ENCODE peak calls at places on chromosomes 2 and 18, in seven cellular contexts. One of them, this sample, is unnamed.
A peak's percentile ranks its signal among the peaks of the same experiment; 100 is the strongest.

GRCh38 chr2:150303281-150303680 is 184.2 kb downstream of the RND3 start:
- DNase-seq in neuronal stem cell: no peak
- DNase-seq in CD8-positive, alpha-beta memory T cell: no peak
- DNase-seq in PC-3: no peak
- DNase-seq in stomach: no peak
- DNase-seq in pancreas: no peak
- DNase-seq in CD8-positive, alpha-beta T cell: no peak
- DNase-seq in this sample: no peak

GRCh38 chr18:69161383-69162028 is 239.2 kb upstream of the DOK6 start:
- DNase-seq in CD8-positive, alpha-beta T cell: no peak
- DNase-seq in CD8-positive, alpha-beta memory T cell: no peak
- DNase-seq in PC-3: no peak
- DNase-seq in neuronal stem cell: peak; percentile 6
- DNase-seq in pancreas: no peak
- DNase-seq in stomach: no peak
- DNase-seq in this sample: no peak

GRCh38 chr2:101842471-101842870 is 145.0 kb downstream of the MAP4K4 start:
- DNase-seq in neuronal stem cell: no peak
- DNase-seq in CD8-positive, alpha-beta T cell: no peak
- DNase-seq in pancreas: no peak
- DNase-seq in PC-3: no peak
- DNase-seq in CD8-positive, alpha-beta memory T cell: no peak
- DNase-seq in stomach: no peak
- DNase-seq in this sample: no peak

GRCh38 chr2:70546376-70546775 is 7.2 kb downstream of the TGFA start:
- DNase-seq in CD8-positive, alpha-beta T cell: no peak
- DNase-seq in CD8-positive, alpha-beta memory T cell: no peak
- DNase-seq in pancreas: no peak
- DNase-seq in PC-3: no peak
- DNase-seq in neuronal stem cell: no peak
- DNase-seq in stomach: no peak
- DNase-seq in this sample: no peak

GRCh38 chr18:70371908-70372307 is 83.1 kb downstream of the SOCS6 start:
- DNase-seq in CD8-positive, alpha-beta T cell: no peak
- DNase-seq in CD8-positive, alpha-beta memory T cell: no peak
- DNase-seq in pancreas: no peak
- DNase-seq in stomach: no peak
- DNase-seq in PC-3: no peak
- DNase-seq in neuronal stem cell: no peak
- DNase-seq in this sample: no peak

GRCh38 chr2:112772322-112772721 is 7.9 kb upstream of the CKAP2L start:
- DNase-seq in CD8-positive, alpha-beta T cell: no peak
- DNase-seq in pancreas: no peak
- DNase-seq in CD8-positive, alpha-beta memory T cell: no peak
- DNase-seq in stomach: no peak
- DNase-seq in neuronal stem cell: no peak
- DNase-seq in PC-3: no peak
- DNase-seq in this sample: no peak

GRCh38 chr2:232659359-232659758 is 26.0 kb downstream of the EFHD1 start:
- DNase-seq in CD8-positive, alpha-beta memory T cell: no peak
- DNase-seq in neuronal stem cell: no peak
- DNase-seq in PC-3: no peak
- DNase-seq in pancreas: no peak
- DNase-seq in CD8-positive, alpha-beta T cell: no peak
- DNase-seq in stomach: no peak
- DNase-seq in this sample: no peak

GRCh38 chr18:23398401-23398800 is 54.7 kb upstream of the RIOK3 start:
- DNase-seq in CD8-positive, alpha-beta T cell: no peak
- DNase-seq in neuronal stem cell: no peak
- DNase-seq in pancreas: no peak
- DNase-seq in stomach: no peak
- DNase-seq in CD8-positive, alpha-beta memory T cell: no peak
- DNase-seq in PC-3: no peak
- DNase-seq in this sample: no peak

GRCh38 chr2:26477911-26478253 is at the start of gene OTOF:
- DNase-seq in PC-3: peak; percentile 14
- DNase-seq in CD8-positive, alpha-beta memory T cell: no peak
- DNase-seq in pancreas: no peak
- DNase-seq in CD8-positive, alpha-beta T cell: no peak
- DNase-seq in stomach: no peak
- DNase-seq in neuronal stem cell: no peak
- DNase-seq in this sample: no peak

GRCh38 chr18:55152801-55153200 is 193.5 kb upstream of the CCDC68 start:
- DNase-seq in stomach: no peak
- DNase-seq in PC-3: peak; percentile 48
- DNase-seq in CD8-positive, alpha-beta memory T cell: no peak
- DNase-seq in neuronal stem cell: no peak
- DNase-seq in pancreas: no peak
- DNase-seq in CD8-positive, alpha-beta T cell: no peak
- DNase-seq in this sample: no peak

GRCh38 chr2:121078869-121079268 is 206.1 kb downstream of the TFCP2L1 start:
- DNase-seq in neuronal stem cell: no peak
- DNase-seq in PC-3: no peak
- DNase-seq in pancreas: no peak
- DNase-seq in stomach: no peak
- DNase-seq in CD8-positive, alpha-beta memory T cell: no peak
- DNase-seq in CD8-positive, alpha-beta T cell: no peak
- DNase-seq in this sample: no peak

GRCh38 chr2:148720501-148720998 is 76.0 kb downstream of the EPC2 start:
- DNase-seq in pancreas: no peak
- DNase-seq in PC-3: no peak
- DNase-seq in CD8-positive, alpha-beta T cell: no peak
- DNase-seq in CD8-positive, alpha-beta memory T cell: no peak
- DNase-seq in stomach: peak; percentile 51
- DNase-seq in neuronal stem cell: no peak
- DNase-seq in this sample: no peak

GRCh38 chr2:44952143-44952805 is 10.8 kb downstream of the SIX3 start:
- DNase-seq in PC-3: peak; percentile 43
- DNase-seq in CD8-positive, alpha-beta T cell: no peak
- DNase-seq in pancreas: peak; percentile 53
- DNase-seq in CD8-positive, alpha-beta memory T cell: no peak
- DNase-seq in stomach: peak; percentile 41
- DNase-seq in neuronal stem cell: peak; percentile 89
- DNase-seq in this sample: no peak

GRCh38 chr2:218869064-218869463 is 9.5 kb downstream of the WNT6 start:
- DNase-seq in PC-3: no peak
- DNase-seq in pancreas: no peak
- DNase-seq in stomach: no peak
- DNase-seq in CD8-positive, alpha-beta T cell: no peak
- DNase-seq in CD8-positive, alpha-beta memory T cell: no peak
- DNase-seq in neuronal stem cell: no peak
- DNase-seq in this sample: no peak

GRCh38 chr2:173271825-173272224 is 82.8 kb upstream of the CDCA7 start:
- DNase-seq in stomach: no peak
- DNase-seq in pancreas: no peak
- DNase-seq in CD8-positive, alpha-beta memory T cell: no peak
- DNase-seq in PC-3: peak; percentile 74
- DNase-seq in CD8-positive, alpha-beta T cell: no peak
- DNase-seq in neuronal stem cell: no peak
- DNase-seq in this sample: no peak

GRCh38 chr2:48515588-48515987 is 14.4 kb upstream of the STON1 start:
- DNase-seq in CD8-positive, alpha-beta memory T cell: no peak
- DNase-seq in CD8-positive, alpha-beta T cell: no peak
- DNase-seq in PC-3: no peak
- DNase-seq in pancreas: no peak
- DNase-seq in neuronal stem cell: no peak
- DNase-seq in stomach: no peak
- DNase-seq in this sample: no peak

GRCh38 chr2:138036522-138036921 is 72.2 kb downstream of the HNMT start:
- DNase-seq in CD8-positive, alpha-beta memory T cell: no peak
- DNase-seq in PC-3: no peak
- DNase-seq in CD8-positive, alpha-beta T cell: no peak
- DNase-seq in pancreas: no peak
- DNase-seq in stomach: no peak
- DNase-seq in neuronal stem cell: no peak
- DNase-seq in this sample: no peak

GRCh38 chr2:162125138-162125537 is 26.9 kb downstream of the GCG start:
- DNase-seq in stomach: no peak
- DNase-seq in pancreas: no peak
- DNase-seq in PC-3: no peak
- DNase-seq in CD8-positive, alpha-beta memory T cell: no peak
- DNase-seq in CD8-positive, alpha-beta T cell: no peak
- DNase-seq in neuronal stem cell: no peak
- DNase-seq in this sample: no peak

GRCh38 chr2:162919111-162919510 is 80.5 kb upstream of the KCNH7 start:
- DNase-seq in PC-3: no peak
- DNase-seq in stomach: no peak
- DNase-seq in CD8-positive, alpha-beta T cell: no peak
- DNase-seq in CD8-positive, alpha-beta memory T cell: no peak
- DNase-seq in pancreas: no peak
- DNase-seq in neuronal stem cell: no peak
- DNase-seq in this sample: no peak

DNA sequence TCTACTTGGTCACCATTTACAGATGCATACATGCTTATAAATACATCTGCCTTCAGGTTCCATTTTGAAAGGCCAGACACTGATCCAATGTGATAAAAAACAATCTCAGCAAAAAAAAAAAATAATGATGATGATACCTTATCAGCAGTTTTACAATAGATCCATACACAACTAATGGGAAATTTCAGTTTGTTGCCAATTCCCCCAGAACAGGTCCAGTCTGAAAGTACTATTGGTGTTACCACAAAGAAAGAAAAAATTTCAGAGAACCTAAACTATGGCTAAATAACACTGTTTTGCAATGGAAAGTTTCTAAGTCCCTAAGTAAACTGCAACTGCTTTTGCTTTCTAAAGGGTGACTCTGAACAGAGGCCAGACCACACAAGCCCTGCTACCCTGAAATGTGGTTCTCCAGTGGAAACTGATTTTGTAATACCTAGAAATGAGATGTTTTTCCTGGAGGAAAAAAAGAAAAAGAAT is 54.1 kb downstream of the LPIN2 start:
- DNase-seq in neuronal stem cell: no peak
- DNase-seq in pancreas: no peak
- DNase-seq in stomach: no peak
- DNase-seq in PC-3: no peak
- DNase-seq in CD8-positive, alpha-beta T cell: no peak
- DNase-seq in CD8-positive, alpha-beta memory T cell: peak; percentile 18
- DNase-seq in this sample: no peak
- H3K4me1 ChIP-seq in neuronal stem cell: peaks cover 25% of the 10 kb centered on the region
- H3K4me1 ChIP-seq in pancreas: no peaks in the 10 kb centered on the region
- H3K4me1 ChIP-seq in stomach: peaks cover 34% of the 10 kb centered on the region
- H3K4me1 ChIP-seq in PC-3: no peaks in the 10 kb centered on the region
- H3K4me1 ChIP-seq in CD8-positive, alpha-beta T cell: peaks cover 92% of the 10 kb centered on the region
- H3K4me1 ChIP-seq in CD8-positive, alpha-beta memory T cell: peaks cover 93% of the 10 kb centered on the region
- H3K4me1 ChIP-seq in this sample: peaks cover 6% of the 10 kb centered on the region

GRCh38 chr2:177398290-177398683 is 5.7 kb downstream of the AGPS start:
- DNase-seq in CD8-positive, alpha-beta T cell: no peak
- DNase-seq in pancreas: no peak
- DNase-seq in neuronal stem cell: no peak
- DNase-seq in stomach: no peak
- DNase-seq in CD8-positive, alpha-beta memory T cell: no peak
- DNase-seq in PC-3: no peak
- DNase-seq in this sample: no peak
- H3K4me1 ChIP-seq in CD8-positive, alpha-beta T cell: peaks cover 24% of the 10 kb centered on the region
- H3K4me1 ChIP-seq in pancreas: peaks cover 26% of the 10 kb centered on the region
- H3K4me1 ChIP-seq in neuronal stem cell: peaks cover 6% of the 10 kb centered on the region
- H3K4me1 ChIP-seq in stomach: peaks cover 8% of the 10 kb centered on the region
- H3K4me1 ChIP-seq in CD8-positive, alpha-beta memory T cell: peaks cover 28% of the 10 kb centered on the region
- H3K4me1 ChIP-seq in PC-3: peaks cover 61% of the 10 kb centered on the region
- H3K4me1 ChIP-seq in this sample: peaks cover 6% of the 10 kb centered on the region

GRCh38 chr2:216735086-216735485 is 39.7 kb upstream of the IGFBP5 start:
- DNase-seq in neuronal stem cell: no peak
- DNase-seq in CD8-positive, alpha-beta T cell: no peak
- DNase-seq in CD8-positive, alpha-beta memory T cell: no peak
- DNase-seq in stomach: no peak
- DNase-seq in pancreas: no peak
- DNase-seq in PC-3: no peak
- DNase-seq in this sample: no peak

GRCh38 chr2:216736326-216736725 is 41.0 kb upstream of the IGFBP5 start:
- DNase-seq in pancreas: no peak
- DNase-seq in neuronal stem cell: no peak
- DNase-seq in stomach: no peak
- DNase-seq in CD8-positive, alpha-beta memory T cell: no peak
- DNase-seq in CD8-positive, alpha-beta T cell: no peak
- DNase-seq in PC-3: no peak
- DNase-seq in this sample: no peak

GRCh38 chr2:216732334-216732733 is 37.0 kb upstream of the IGFBP5 start:
- DNase-seq in pancreas: no peak
- DNase-seq in CD8-positive, alpha-beta T cell: no peak
- DNase-seq in neuronal stem cell: no peak
- DNase-seq in CD8-positive, alpha-beta memory T cell: no peak
- DNase-seq in stomach: no peak
- DNase-seq in PC-3: no peak
- DNase-seq in this sample: no peak

GRCh38 chr2:216733046-216733445 is 37.7 kb upstream of the IGFBP5 start:
- DNase-seq in CD8-positive, alpha-beta memory T cell: no peak
- DNase-seq in PC-3: no peak
- DNase-seq in CD8-positive, alpha-beta T cell: no peak
- DNase-seq in stomach: no peak
- DNase-seq in neuronal stem cell: no peak
- DNase-seq in pancreas: no peak
- DNase-seq in this sample: no peak

DNA sequence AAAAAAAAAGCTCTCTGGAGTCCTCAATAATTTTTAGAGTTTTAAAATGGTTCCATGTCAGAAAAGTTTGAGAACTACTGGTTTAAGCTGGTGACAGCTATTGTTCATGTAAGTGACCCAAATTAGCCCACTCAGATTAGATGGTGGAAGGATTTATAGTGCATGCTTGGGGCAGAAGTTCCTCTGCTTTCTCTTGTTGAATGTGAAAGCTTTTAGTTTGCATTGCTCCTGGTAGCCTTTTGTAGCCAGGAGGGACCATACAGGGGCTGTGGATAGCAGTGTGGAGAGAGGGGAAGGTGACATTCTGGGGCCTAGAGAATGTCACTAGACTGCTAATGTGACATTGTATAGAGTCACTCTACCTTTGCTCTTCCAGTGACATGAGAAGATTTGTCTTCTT is 40.3 kb upstream of the IGFBP5 start:
- DNase-seq in CD8-positive, alpha-beta memory T cell: no peak
- DNase-seq in stomach: no peak
- DNase-seq in pancreas: no peak
- DNase-seq in neuronal stem cell: no peak
- DNase-seq in CD8-positive, alpha-beta T cell: no peak
- DNase-seq in PC-3: no peak
- DNase-seq in this sample: no peak
- H3K4me1 ChIP-seq in CD8-positive, alpha-beta memory T cell: no peaks in the 10 kb centered on the region
- H3K4me1 ChIP-seq in stomach: peaks cover 7% of the 10 kb centered on the region
- H3K4me1 ChIP-seq in pancreas: no peaks in the 10 kb centered on the region
- H3K4me1 ChIP-seq in neuronal stem cell: peaks cover 6% of the 10 kb centered on the region
- H3K4me1 ChIP-seq in CD8-positive, alpha-beta T cell: no peaks in the 10 kb centered on the region
- H3K4me1 ChIP-seq in PC-3: no peaks in the 10 kb centered on the region
- H3K4me1 ChIP-seq in this sample: peaks cover 4% of the 10 kb centered on the region

DNA sequence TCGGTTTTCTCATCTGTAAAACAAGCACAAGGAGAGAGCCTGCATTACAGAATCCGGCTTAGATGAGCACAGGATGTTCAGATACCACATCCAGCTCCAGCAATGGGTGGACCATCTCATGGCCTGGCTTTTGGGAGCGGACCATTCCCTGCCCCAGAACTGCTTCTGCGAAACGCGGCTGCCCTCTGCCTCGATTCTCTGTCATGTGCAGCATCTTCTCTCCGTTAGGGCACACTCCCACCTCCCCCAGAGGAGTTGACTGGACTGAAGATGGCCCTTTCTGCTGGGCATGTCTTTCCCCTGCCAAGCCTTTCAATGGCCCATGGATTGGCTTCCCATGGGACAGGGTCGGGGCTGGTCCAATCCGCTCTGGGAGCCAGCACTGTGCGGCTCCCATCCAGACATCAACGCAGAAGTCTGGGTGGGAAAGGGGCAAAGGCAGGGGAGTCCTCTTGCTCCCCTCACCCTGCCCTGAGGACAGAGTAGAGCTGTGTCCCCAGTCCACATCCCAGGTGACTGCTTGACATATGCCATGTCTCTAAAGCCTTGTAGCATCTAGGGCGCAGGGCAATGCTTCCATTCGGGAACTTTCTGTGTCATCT is 14.3 kb upstream of the FAHD2A start:
- DNase-seq in CD8-positive, alpha-beta T cell: no peak
- DNase-seq in neuronal stem cell: no peak
- DNase-seq in pancreas: no peak
- DNase-seq in CD8-positive, alpha-beta memory T cell: no peak
- DNase-seq in PC-3: no peak
- DNase-seq in stomach: no peak
- DNase-seq in this sample: no peak
- H3K4me1 ChIP-seq in CD8-positive, alpha-beta T cell: no peaks in the 10 kb centered on the region
- H3K4me1 ChIP-seq in neuronal stem cell: peaks cover 5% of the 10 kb centered on the region
- H3K4me1 ChIP-seq in pancreas: no peaks in the 10 kb centered on the region
- H3K4me1 ChIP-seq in CD8-positive, alpha-beta memory T cell: no peaks in the 10 kb centered on the region
- H3K4me1 ChIP-seq in PC-3: no peaks in the 10 kb centered on the region
- H3K4me1 ChIP-seq in stomach: peaks cover 23% of the 10 kb centered on the region
- H3K4me1 ChIP-seq in this sample: no peaks in the 10 kb centered on the region

This sample was measured in prostate gland.